ENCODE peak calls at places on chromosomes 7 and 10, in nine cellular contexts. B is GM04504, T is NCI-H69, L is amniotic stem cell, Q is A549, D is DMS53, K is ovary, E is iPS-NIHi11, G is stomach. F is an unnamed sample.

GRCh38 chr10:102342958-102343357 is 52.5 kb upstream of the NFKB2 start:
- DNase-seq in D (no peak), K (no peak), G (no peak), T (no peak), Q (no peak), L (no peak), B (no peak), E (no peak), F (peak)

GRCh38 chr10:130772056-130772455 is 539.5 kb downstream of the TCERG1L start:
- DNase-seq in T (no peak), B (no peak), K (no peak), E (no peak), G (no peak), Q (no peak), D (no peak), L (no peak), F (no peak)

GRCh38 chr7:105830405-105831218 is 45.8 kb downstream of the ATXN7L1 start:
- DNase-seq in B (peak), G (no peak), T (peak), Q (peak), K (no peak), L (peak), E (no peak), D (peak), F (peak)

GRCh38 chr10:97220371-97220770 is 34.6 kb upstream of the SLIT1 start:
- DNase-seq in K (no peak), G (no peak), E (no peak), D (no peak), B (no peak), L (no peak), Q (no peak), T (no peak), F (no peak)

GRCh38 chr10:662686-663465 is 26.6 kb downstream of the DIP2C start:
- DNase-seq in B (no peak), T (peak), E (no peak), K (peak), D (no peak), Q (no peak), L (no peak), G (no peak), F (no peak)

GRCh38 chr7:11290859-11291258 is 317.2 kb downstream of the PHF14 start:
- DNase-seq in Q (no peak), T (peak), D (no peak), L (no peak), B (no peak), G (no peak), K (no peak), E (no peak), F (no peak)

GRCh38 chr10:127887497-127888415 is 5.0 kb downstream of the CLRN3 start:
- DNase-seq in L (no peak), E (no peak), D (no peak), K (no peak), G (no peak), Q (no peak), T (no peak), B (no peak), F (no peak)

GRCh38 chr7:127927339-127927679 is 103.9 kb downstream of the LRRC4 start:
- DNase-seq in E (no peak), L (no peak), G (peak), T (peak), Q (no peak), K (no peak), D (no peak), B (no peak), F (no peak)

GRCh38 chr7:102454423-102454822 is 10.2 kb downstream of the ALKBH4 start:
- DNase-seq in T (peak), B (no peak), G (no peak), E (no peak), K (no peak), D (peak), L (no peak), Q (no peak), F (no peak)

GRCh38 chr10:76297787-76298281 is 866.4 kb downstream of the LRMDA start:
- DNase-seq in D (peak), E (no peak), B (no peak), K (no peak), T (peak), G (peak), Q (no peak), L (no peak), F (no peak)

GRCh38 chr7:38978474-38978873 is 765 bp downstream of the POU6F2 start:
- DNase-seq in T (peak), B (no peak), E (no peak), Q (no peak), K (no peak), L (no peak), D (no peak), G (no peak), F (no peak)

GRCh38 chr10:25813511-25813910 is 120.5 kb upstream of the MYO3A start:
- DNase-seq in D (no peak), L (no peak), T (peak), K (no peak), B (no peak), G (no peak), Q (no peak), E (no peak), F (no peak)

GRCh38 chr7:46784746-46785145 is 797.2 kb downstream of the TNS3 start:
- DNase-seq in Q (no peak), B (peak), K (no peak), L (no peak), G (no peak), D (peak), E (no peak), T (no peak), F (no peak)

GRCh38 chr7:85386460-85386859 is 199.6 kb upstream of the SEMA3D start:
- DNase-seq in T (no peak), E (no peak), G (no peak), L (no peak), D (no peak), B (no peak), Q (no peak), K (no peak), F (no peak)

GRCh38 chr10:63425512-63425911 is 40.3 kb downstream of the JMJD1C start:
- DNase-seq in L (no peak), K (no peak), T (no peak), B (no peak), G (no peak), E (no peak), Q (no peak), D (no peak), F (no peak)

GRCh38 chr10:2978111-2978510 is 89.2 kb upstream of the PFKP start:
- DNase-seq in D (peak), K (no peak), Q (peak), B (no peak), L (no peak), T (peak), E (peak), G (no peak), F (peak)

GRCh38 chr7:143263266-143264195 is at the start of gene GSTK1:
- DNase-seq in K (peak), G (peak), L (peak), Q (peak), T (peak), B (no peak), D (peak), E (peak), F (peak)

GRCh38 chr10:127117125-127117524 is 79.3 kb downstream of the INSYN2A start:
- DNase-seq in G (peak), D (no peak), B (peak), T (no peak), L (peak), E (peak), Q (peak), K (peak), F (no peak)

GRCh38 chr10:89668391-89669180 is 23.5 kb upstream of the PANK1 start:
- DNase-seq in D (no peak), B (no peak), T (peak), G (no peak), Q (no peak), L (no peak), E (no peak), K (no peak), F (no peak)

GRCh38 chr10:122422266-122422980 is 32.0 kb upstream of the ARMS2 start:
- DNase-seq in E (no peak), Q (no peak), K (no peak), D (no peak), T (no peak), L (no peak), B (no peak), G (no peak), F (no peak)

GRCh38 chr7:98617051-98617959 is at the start of gene NPTX2:
- DNase-seq in Q (no peak), K (no peak), D (no peak), G (no peak), B (no peak), E (peak), T (peak), L (peak), F (peak)

GRCh38 chr7:34155225-34155908 is 250.0 kb downstream of the BMPER start:
- DNase-seq in B (peak), E (no peak), K (no peak), G (no peak), Q (peak), T (no peak), L (peak), D (peak), F (no peak)

GRCh38 chr7:150856303-150857275 is 4.3 kb downstream of the AOC1 start:
- DNase-seq in L (no peak), G (no peak), E (no peak), Q (no peak), K (no peak), D (no peak), B (no peak), T (no peak), F (no peak)

GRCh38 chr10:110686941-110687340 is 42.8 kb downstream of the RBM20 start:
- DNase-seq in G (no peak), Q (no peak), K (no peak), E (no peak), B (no peak), T (no peak), D (no peak), L (no peak), F (peak)

GRCh38 chr7:51154201-51154600 is 162.4 kb downstream of the COBL start:
- DNase-seq in D (no peak), K (no peak), E (no peak), Q (no peak), L (no peak), B (no peak), G (no peak), T (no peak), F (no peak)

GRCh38 chr7:101677421-101678137 is 48.5 kb upstream of the MYL10 start:
- DNase-seq in L (no peak), D (peak), T (peak), B (no peak), Q (no peak), E (no peak), G (no peak), K (no peak), F (no peak)

GRCh38 chr7:42552227-42552626 is 315.2 kb upstream of the GLI3 start:
- DNase-seq in K (no peak), B (no peak), T (no peak), D (no peak), G (no peak), L (no peak), Q (no peak), E (no peak), F (no peak)

GRCh38 chr7:16839646-16840045 is 34.8 kb upstream of the AGR2 start:
- DNase-seq in E (no peak), Q (no peak), L (no peak), K (no peak), B (no peak), D (no peak), G (no peak), T (no peak), F (no peak)

GRCh38 chr10:125071008-125071407 is 89.4 kb downstream of the CTBP2 start:
- DNase-seq in E (no peak), G (no peak), L (no peak), D (no peak), K (peak), B (no peak), T (no peak), Q (no peak), F (no peak)

GRCh38 chr7:101938115-101938514 is 120.7 kb downstream of the CUX1 start:
- DNase-seq in G (no peak), E (no peak), Q (no peak), B (no peak), T (no peak), L (no peak), D (no peak), K (no peak), F (no peak)

GRCh38 chr7:16431646-16432424 is 10.5 kb upstream of the CRPPA start:
- DNase-seq in Q (peak), D (peak), L (no peak), B (no peak), E (peak), T (peak), G (peak), K (no peak), F (peak)

GRCh38 chr7:84790873-84791272 is 396.0 kb downstream of the SEMA3D start:
- DNase-seq in D (no peak), L (peak), K (no peak), T (no peak), B (peak), G (no peak), E (no peak), Q (no peak), F (no peak)

GRCh38 chr7:957418-958220 is 3.1 kb upstream of the ADAP1 start:
- DNase-seq in K (peak), G (no peak), T (no peak), B (no peak), L (no peak), D (no peak), Q (no peak), E (peak), F (no peak)

GRCh38 chr10:18079665-18080295 is 60.4 kb upstream of the CACNB2 start:
- DNase-seq in E (no peak), G (no peak), K (no peak), B (peak), T (no peak), D (no peak), L (no peak), Q (no peak), F (peak)

GRCh38 chr10:113746188-113746950 is 5.1 kb upstream of the PLEKHS1 start:
- DNase-seq in G (no peak), L (no peak), T (no peak), Q (peak), D (no peak), E (no peak), B (no peak), K (no peak), F (no peak)